ENCODE peak calls at places on chromosomes 7 and 10, in five cellular contexts. N is GM10248, T is T follicular helper cell, C is T-cell, E is AG09309. B is an unnamed sample.

GRCh38 chr10:50310560-50311174 is 59.4 kb upstream of the ASAH2 start:
- DNase-seq in E (no peak), C (no peak), T (no peak), N (no peak), B (no peak)

GRCh38 chr10:94129393-94130130 is 135.8 kb downstream of the PLCE1 start:
- DNase-seq in E (peak; percentile 65), T (no peak), C (no peak), N (no peak), B (peak; percentile 83)

GRCh38 chr10:103278862-103279298 is 1.9 kb downstream of the INA start:
- DNase-seq in E (no peak), C (peak; percentile 18), N (peak; percentile 61), T (peak; percentile 1), B (peak; percentile 32)

GRCh38 chr10:24382979-24383663 is 174.2 kb downstream of the KIAA1217 start:
- DNase-seq in T (no peak), E (no peak), N (peak; percentile 65), C (no peak), B (no peak)

GRCh38 chr10:5453749-5454489 is 41.6 kb downstream of the NET1 start:
- DNase-seq in N (no peak), E (no peak), T (no peak), C (no peak), B (no peak)

GRCh38 chr10:29389935-29390334 is 101.1 kb downstream of the LYZL1 start:
- DNase-seq in T (no peak), E (no peak), N (no peak), C (no peak), B (no peak)

GRCh38 chr10:87095241-87095945 is 387 bp downstream of the SHLD2 start:
- DNase-seq in N (peak; percentile 78), T (peak; percentile 63), E (peak; percentile 63), C (peak; percentile 80), B (peak; percentile 88)

GRCh38 chr10:28913850-28914249 is 236.5 kb downstream of the BAMBI start:
- DNase-seq in T (no peak), C (no peak), N (no peak), E (no peak), B (no peak)

GRCh38 chr10:317219-317868 is 182.1 kb downstream of the ZMYND11 start:
- DNase-seq in C (peak; percentile 21), N (peak; percentile 74), T (no peak), E (peak; percentile 17), B (peak; percentile 92)

GRCh38 chr10:110641256-110641655 is 2.9 kb upstream of the RBM20 start:
- DNase-seq in C (no peak), N (no peak), E (no peak), T (no peak), B (no peak)

GRCh38 chr7:133436014-133436428 is 183.1 kb downstream of the EXOC4 start:
- DNase-seq in T (no peak), C (no peak), N (no peak), E (peak; percentile 70), B (peak; percentile 90)

GRCh38 chr7:32616625-32617024 is 121.3 kb downstream of the AVL9 start:
- DNase-seq in E (peak; percentile 70), T (no peak), N (no peak), C (no peak), B (peak; percentile 93)

GRCh38 chr7:107138696-107139420 is 29.9 kb upstream of the HBP1 start:
- DNase-seq in N (no peak), C (no peak), T (no peak), E (no peak), B (peak; percentile 13)

B was measured in AG10803.